ENCODE peak calls at places on chromosomes 5 and 9, in nine cellular contexts. Q, R, H, O, I, M, K, U and D are unnamed samples.

GRCh38 chr9:136754626-136755284 is 3.3 kb downstream of the LCN8 start:
- DNase-seq in Q (no peak), R (no peak), H (no peak), O (no peak), I (no peak), M (no peak), K (no peak), U (no peak), D (no peak)

GRCh38 chr9:128254855-128255759 is 20.7 kb downstream of the GOLGA2 start:
- DNase-seq in Q (peak), R (peak), H (peak), O (no peak), I (no peak), M (no peak), K (no peak), U (peak), D (peak)

GRCh38 chr5:80082731-80083114 is 47.6 kb downstream of the THBS4 start:
- DNase-seq in Q (peak), R (peak), H (peak), O (peak), I (no peak), M (peak), K (peak), U (no peak), D (peak)

GRCh38 chr9:134792627-134793026 is 88.0 kb upstream of the FCN2 start:
- DNase-seq in Q (no peak), R (no peak), H (no peak), O (no peak), I (no peak), M (no peak), K (no peak), U (no peak), D (no peak)

GRCh38 chr9:10112798-10113197 is 500.0 kb downstream of the PTPRD start:
- DNase-seq in Q (no peak), R (peak), H (no peak), O (no peak), I (no peak), M (no peak), K (no peak), U (no peak), D (no peak)

GRCh38 chr5:122726990-122727616 is 47.8 kb upstream of the SNX2 start:
- DNase-seq in Q (no peak), R (no peak), H (peak), O (no peak), I (peak), M (peak), K (no peak), U (no peak), D (peak)

GRCh38 chr9:15250013-15250412 is 57.0 kb downstream of the TTC39B start:
- DNase-seq in Q (peak), R (no peak), H (peak), O (peak), I (no peak), M (no peak), K (no peak), U (no peak), D (no peak)

GRCh38 chr9:136295537-136296433 is 8.1 kb downstream of the CCDC187 start:
- DNase-seq in Q (no peak), R (no peak), H (no peak), O (no peak), I (no peak), M (no peak), K (no peak), U (no peak), D (no peak)

GRCh38 chr5:50874985-50875330 is 208.5 kb downstream of the PARP8 start:
- DNase-seq in Q (no peak), R (no peak), H (no peak), O (no peak), I (no peak), M (no peak), K (no peak), U (no peak), D (no peak)

GRCh38 chr5:58072202-58072791 is 387.6 kb downstream of the PLK2 start:
- DNase-seq in Q (no peak), R (no peak), H (no peak), O (no peak), I (no peak), M (no peak), K (no peak), U (no peak), D (no peak)

GRCh38 chr5:137376127-137376526 is 123.0 kb downstream of the SPOCK1 start:
- DNase-seq in Q (peak), R (peak), H (no peak), O (peak), I (no peak), M (no peak), K (no peak), U (no peak), D (no peak)